ENCODE peak calls at places on chromosomes 13 and 19, in four cellular contexts. One of them, this sample, is unnamed.

GRCh38 chr19:32677657-32678056 is 2.0 kb downstream of the RGS9BP start:
- DNase-seq in body of pancreas: no peak
- DNase-seq in fibroblast of pulmonary artery: no peak
- DNase-seq in heart left ventricle: no peak
- DNase-seq in this sample: no peak

GRCh38 chr13:34748561-34748960 is 193.5 kb upstream of the NBEA start:
- DNase-seq in heart left ventricle: no peak
- DNase-seq in body of pancreas: no peak
- DNase-seq in fibroblast of pulmonary artery: no peak
- DNase-seq in this sample: peak

GRCh38 chr19:1122021-1122971 is 18.5 kb downstream of the GPX4 start:
- DNase-seq in fibroblast of pulmonary artery: no peak
- DNase-seq in heart left ventricle: no peak
- DNase-seq in body of pancreas: no peak
- DNase-seq in this sample: no peak

GRCh38 chr13:64278493-64278892 is 2862.8 kb upstream of the PCDH20 start:
- DNase-seq in body of pancreas: no peak
- DNase-seq in fibroblast of pulmonary artery: peak
- DNase-seq in heart left ventricle: no peak
- DNase-seq in this sample: no peak

GRCh38 chr13:74243637-74244526 is 109.7 kb upstream of the KLF12 start:
- DNase-seq in fibroblast of pulmonary artery: peak
- DNase-seq in heart left ventricle: no peak
- DNase-seq in body of pancreas: no peak
- DNase-seq in this sample: no peak

GRCh38 chr13:106794131-106794530 is 226.2 kb upstream of the ARGLU1 start:
- DNase-seq in fibroblast of pulmonary artery: no peak
- DNase-seq in body of pancreas: no peak
- DNase-seq in heart left ventricle: no peak
- DNase-seq in this sample: no peak

GRCh38 chr19:42662714-42663113 is 68.0 kb upstream of the CEACAM8 start:
- DNase-seq in body of pancreas: no peak
- DNase-seq in heart left ventricle: no peak
- DNase-seq in fibroblast of pulmonary artery: no peak
- DNase-seq in this sample: peak

GRCh38 chr13:27283906-27284523 is 13.4 kb downstream of the RASL11A start:
- DNase-seq in fibroblast of pulmonary artery: peak
- DNase-seq in heart left ventricle: no peak
- DNase-seq in body of pancreas: no peak
- DNase-seq in this sample: peak

GRCh38 chr13:19665427-19665859 is 32.0 kb downstream of the MPHOSPH8 start:
- DNase-seq in heart left ventricle: peak
- DNase-seq in fibroblast of pulmonary artery: no peak
- DNase-seq in body of pancreas: no peak
- DNase-seq in this sample: no peak

GRCh38 chr19:54136086-54136863 is 1.3 kb upstream of the CNOT3 start:
- DNase-seq in fibroblast of pulmonary artery: peak
- DNase-seq in body of pancreas: no peak
- DNase-seq in heart left ventricle: no peak
- DNase-seq in this sample: no peak

GRCh38 chr19:7386308-7386707 is 37.6 kb downstream of the ARHGEF18 start:
- DNase-seq in fibroblast of pulmonary artery: no peak
- DNase-seq in body of pancreas: no peak
- DNase-seq in heart left ventricle: no peak
- DNase-seq in this sample: no peak

GRCh38 chr19:48424694-48425219 is 21.0 kb upstream of the GRWD1 start:
- DNase-seq in body of pancreas: no peak
- DNase-seq in fibroblast of pulmonary artery: peak
- DNase-seq in heart left ventricle: no peak
- DNase-seq in this sample: peak

GRCh38 chr19:51274037-51274370 is 23.1 kb downstream of the SIGLECL1 start:
- DNase-seq in heart left ventricle: no peak
- DNase-seq in fibroblast of pulmonary artery: no peak
- DNase-seq in body of pancreas: no peak
- DNase-seq in this sample: no peak

GRCh38 chr13:27489456-27489855 is 39.1 kb upstream of the MTIF3 start:
- DNase-seq in heart left ventricle: no peak
- DNase-seq in fibroblast of pulmonary artery: no peak
- DNase-seq in body of pancreas: no peak
- DNase-seq in this sample: no peak

GRCh38 chr19:5141278-5141925 is 172.5 kb downstream of the KDM4B start:
- DNase-seq in heart left ventricle: peak
- DNase-seq in fibroblast of pulmonary artery: peak
- DNase-seq in body of pancreas: no peak
- DNase-seq in this sample: no peak

GRCh38 chr19:10503002-10503789 is at the start of gene KEAP1:
- DNase-seq in fibroblast of pulmonary artery: peak
- DNase-seq in heart left ventricle: no peak
- DNase-seq in body of pancreas: peak
- DNase-seq in this sample: peak

GRCh38 chr13:65456150-65456912 is 1773.8 kb downstream of the PCDH9 start:
- DNase-seq in heart left ventricle: no peak
- DNase-seq in fibroblast of pulmonary artery: no peak
- DNase-seq in body of pancreas: no peak
- DNase-seq in this sample: no peak

GRCh38 chr19:17794731-17795494 is at the start of gene B3GNT3:
- DNase-seq in fibroblast of pulmonary artery: peak
- DNase-seq in heart left ventricle: no peak
- DNase-seq in body of pancreas: peak
- DNase-seq in this sample: peak

GRCh38 chr19:3098141-3098514 is 4.0 kb downstream of the GNA11 start:
- DNase-seq in fibroblast of pulmonary artery: no peak
- DNase-seq in heart left ventricle: peak
- DNase-seq in body of pancreas: no peak
- DNase-seq in this sample: no peak

GRCh38 chr19:56664511-56664910 is 7.0 kb downstream of the ZNF835 start:
- DNase-seq in fibroblast of pulmonary artery: no peak
- DNase-seq in body of pancreas: no peak
- DNase-seq in heart left ventricle: no peak
- DNase-seq in this sample: no peak

GRCh38 chr19:39430675-39431593 is 4.8 kb downstream of the RPS16 start:
- DNase-seq in fibroblast of pulmonary artery: peak
- DNase-seq in body of pancreas: no peak
- DNase-seq in heart left ventricle: peak
- DNase-seq in this sample: peak

GRCh38 chr19:49987159-49987698 is 26.3 kb upstream of the SIGLEC11 start:
- DNase-seq in heart left ventricle: peak
- DNase-seq in body of pancreas: peak
- DNase-seq in fibroblast of pulmonary artery: peak
- DNase-seq in this sample: peak

GRCh38 chr19:35975608-35976214 is 19.3 kb upstream of the SDHAF1 start:
- DNase-seq in heart left ventricle: no peak
- DNase-seq in body of pancreas: no peak
- DNase-seq in fibroblast of pulmonary artery: peak
- DNase-seq in this sample: peak

GRCh38 chr13:71817335-71817734 is 49.7 kb downstream of the DACH1 start:
- DNase-seq in heart left ventricle: no peak
- DNase-seq in body of pancreas: no peak
- DNase-seq in fibroblast of pulmonary artery: no peak
- DNase-seq in this sample: no peak

GRCh38 chr13:20340759-20341161 is 108.6 kb upstream of the GJB6 start:
- DNase-seq in heart left ventricle: no peak
- DNase-seq in fibroblast of pulmonary artery: peak
- DNase-seq in body of pancreas: no peak
- DNase-seq in this sample: no peak

GRCh38 chr13:99605417-99606321 is 104.4 kb downstream of the TM9SF2 start:
- DNase-seq in heart left ventricle: peak
- DNase-seq in fibroblast of pulmonary artery: no peak
- DNase-seq in body of pancreas: peak
- DNase-seq in this sample: peak

GRCh38 chr19:35207391-35207871 is 21.1 kb downstream of the FAM187B start:
- DNase-seq in body of pancreas: no peak
- DNase-seq in heart left ventricle: no peak
- DNase-seq in fibroblast of pulmonary artery: no peak
- DNase-seq in this sample: no peak

GRCh38 chr19:56476671-56477428 is at the start of gene ZNF667:
- DNase-seq in heart left ventricle: peak
- DNase-seq in fibroblast of pulmonary artery: peak
- DNase-seq in body of pancreas: no peak
- DNase-seq in this sample: no peak

GRCh38 chr19:24098359-24098758 is 11.4 kb downstream of the ZNF254 start:
- DNase-seq in heart left ventricle: no peak
- DNase-seq in body of pancreas: no peak
- DNase-seq in fibroblast of pulmonary artery: no peak
- DNase-seq in this sample: no peak

GRCh38 chr19:30739394-30739793 is 367.2 kb downstream of the ZNF536 start:
- DNase-seq in fibroblast of pulmonary artery: no peak
- DNase-seq in heart left ventricle: no peak
- DNase-seq in body of pancreas: no peak
- DNase-seq in this sample: no peak

GRCh38 chr19:51219307-51219706 is 5.6 kb upstream of the CD33 start:
- DNase-seq in body of pancreas: no peak
- DNase-seq in heart left ventricle: no peak
- DNase-seq in fibroblast of pulmonary artery: no peak
- DNase-seq in this sample: no peak

GRCh38 chr13:78606471-78607408 is 3.4 kb upstream of the POU4F1 start:
- DNase-seq in body of pancreas: no peak
- DNase-seq in fibroblast of pulmonary artery: no peak
- DNase-seq in heart left ventricle: no peak
- DNase-seq in this sample: no peak

GRCh38 chr13:78602561-78603239 is 652 bp downstream of the POU4F1 start:
- DNase-seq in fibroblast of pulmonary artery: no peak
- DNase-seq in body of pancreas: no peak
- DNase-seq in heart left ventricle: no peak
- DNase-seq in this sample: no peak

GRCh38 chr13:78603240-78603947 is at the start of gene POU4F1:
- DNase-seq in body of pancreas: no peak
- DNase-seq in fibroblast of pulmonary artery: peak
- DNase-seq in heart left ventricle: no peak
- DNase-seq in this sample: peak

GRCh38 chr13:78607409-78608253 is 4.3 kb upstream of the POU4F1 start:
- DNase-seq in body of pancreas: no peak
- DNase-seq in fibroblast of pulmonary artery: no peak
- DNase-seq in heart left ventricle: no peak
- DNase-seq in this sample: no peak

DNA sequence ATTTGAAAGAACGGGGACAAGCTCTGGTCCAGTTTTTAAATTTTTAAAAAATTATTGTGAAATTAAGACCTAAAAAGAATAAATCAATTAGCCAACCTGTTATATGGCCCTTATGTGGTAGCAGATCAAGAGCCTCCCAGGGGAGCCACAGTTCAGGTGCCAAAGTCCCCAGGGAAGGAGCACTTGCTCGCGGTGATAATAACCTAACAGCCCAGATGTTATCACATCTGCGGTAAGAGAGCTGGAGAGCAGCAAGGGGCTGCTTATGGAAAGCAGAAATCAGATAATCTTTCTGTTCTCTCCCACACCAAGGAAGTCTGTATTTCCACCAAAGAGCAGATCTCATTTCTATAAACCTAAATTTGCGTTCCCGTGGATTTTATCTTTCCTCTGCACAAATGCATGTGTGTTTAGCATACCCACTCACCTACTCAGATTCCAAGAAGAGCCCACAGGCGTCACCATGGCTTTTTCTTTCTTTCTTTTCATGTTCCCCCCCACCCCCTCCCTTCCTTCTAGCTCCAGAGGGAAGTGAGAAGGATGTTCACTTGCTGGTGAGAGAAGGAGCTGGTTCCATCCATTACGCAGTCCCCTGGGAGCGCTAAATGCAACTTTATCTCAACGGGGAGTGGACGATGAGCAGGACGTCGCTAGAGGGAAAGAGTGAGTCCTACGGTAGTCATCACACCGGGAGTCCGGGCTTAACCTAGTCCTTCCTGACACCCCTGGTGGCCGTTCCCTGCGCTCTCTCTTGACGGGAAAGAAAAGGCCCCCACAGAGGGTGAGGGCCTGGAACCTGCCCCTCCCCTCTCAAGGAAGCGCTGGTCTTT is 1.6 kb upstream of the POU4F1 start:
- DNase-seq in heart left ventricle: no peak
- DNase-seq in body of pancreas: no peak
- DNase-seq in fibroblast of pulmonary artery: no peak
- DNase-seq in this sample: no peak
- TF ChIP-seq CTCF in heart left ventricle: no peak
- TF ChIP-seq CTCF in body of pancreas: no peak
- TF ChIP-seq CTCF in fibroblast of pulmonary artery: peak
- TF ChIP-seq CTCF in this sample: no peak

GRCh38 chr13:94121686-94122085 is 357.8 kb downstream of the DCT start:
- DNase-seq in fibroblast of pulmonary artery: peak
- DNase-seq in body of pancreas: no peak
- DNase-seq in heart left ventricle: no peak
- DNase-seq in this sample: no peak

GRCh38 chr13:94122300-94122699 is 357.2 kb downstream of the DCT start:
- DNase-seq in body of pancreas: no peak
- DNase-seq in heart left ventricle: no peak
- DNase-seq in fibroblast of pulmonary artery: no peak
- DNase-seq in this sample: no peak

GRCh38 chr13:94123543-94123942 is 355.9 kb downstream of the DCT start:
- DNase-seq in fibroblast of pulmonary artery: no peak
- DNase-seq in heart left ventricle: no peak
- DNase-seq in body of pancreas: no peak
- DNase-seq in this sample: no peak

GRCh38 chr13:94120878-94121277 is 358.6 kb downstream of the DCT start:
- DNase-seq in body of pancreas: no peak
- DNase-seq in fibroblast of pulmonary artery: no peak
- DNase-seq in heart left ventricle: no peak
- DNase-seq in this sample: no peak

GRCh38 chr13:94119360-94119936 is 360.0 kb downstream of the DCT start:
- DNase-seq in heart left ventricle: no peak
- DNase-seq in fibroblast of pulmonary artery: no peak
- DNase-seq in body of pancreas: peak
- DNase-seq in this sample: no peak
- TF ChIP-seq CTCF in heart left ventricle: no peak
- TF ChIP-seq CTCF in fibroblast of pulmonary artery: no peak
- TF ChIP-seq CTCF in body of pancreas: peak
- TF ChIP-seq CTCF in this sample: no peak

DNA sequence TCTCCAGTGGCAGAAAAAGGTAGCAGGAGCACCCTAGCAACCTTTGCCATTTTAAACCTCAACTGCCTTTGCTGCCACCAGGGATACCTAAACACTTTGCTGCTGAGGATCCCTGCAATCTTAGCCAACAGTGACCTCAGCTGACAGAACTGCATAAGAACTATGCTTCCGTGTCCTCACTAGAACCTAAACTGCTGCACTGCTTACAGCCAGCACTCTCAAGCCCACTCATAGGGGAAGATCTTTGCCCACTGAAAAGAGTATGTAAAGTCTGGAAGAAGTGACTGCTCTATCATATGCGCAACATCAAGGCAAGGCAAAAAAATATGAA is 270.0 kb upstream of the PCDH20 start:
- DNase-seq in heart left ventricle: no peak
- DNase-seq in body of pancreas: no peak
- DNase-seq in fibroblast of pulmonary artery: peak
- DNase-seq in this sample: no peak
- TF ChIP-seq CTCF in heart left ventricle: no peak
- TF ChIP-seq CTCF in body of pancreas: no peak
- TF ChIP-seq CTCF in fibroblast of pulmonary artery: no peak
- TF ChIP-seq CTCF in this sample: no peak

DNA sequence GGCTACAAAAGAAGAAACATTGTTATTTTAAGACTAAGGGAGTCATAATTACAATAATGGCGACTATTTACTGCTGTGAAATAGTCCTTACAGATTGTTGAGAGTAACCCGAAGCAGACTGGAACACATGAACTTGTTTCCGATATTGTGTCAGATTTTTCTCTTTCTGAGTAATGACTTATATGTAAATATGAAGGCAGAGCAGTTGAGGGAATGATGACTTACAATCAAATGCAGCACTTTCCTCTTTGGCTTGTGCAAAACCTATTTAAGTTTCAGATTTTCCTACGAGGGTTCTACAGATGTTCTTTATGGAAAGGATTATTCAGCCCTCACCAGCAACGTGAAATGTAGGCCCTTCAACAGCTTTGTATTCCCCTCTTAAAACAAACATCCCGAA is 198.6 kb downstream of the RGCC start:
- DNase-seq in body of pancreas: no peak
- DNase-seq in fibroblast of pulmonary artery: no peak
- DNase-seq in heart left ventricle: no peak
- DNase-seq in this sample: no peak
- TF ChIP-seq CTCF in body of pancreas: no peak
- TF ChIP-seq CTCF in fibroblast of pulmonary artery: no peak
- TF ChIP-seq CTCF in heart left ventricle: no peak
- TF ChIP-seq CTCF in this sample: no peak